ENCODE peak calls at places on chromosomes 2 and 18, in ten cellular contexts. R, N, D, M, X, A, H, T, O and S are unnamed samples.

GRCh38 chr2:202034249-202035088 is 814 bp downstream of the FZD7 start:
- DNase-seq in R (peak), N (no peak), D (peak), M (no peak), X (peak), A (peak), H (peak), T (peak), O (peak), S (peak)

GRCh38 chr2:168295051-168295450 is 47.7 kb upstream of the STK39 start:
- DNase-seq in R (no peak), N (no peak), D (no peak), M (no peak), X (no peak), A (no peak), H (no peak), T (no peak), O (no peak), S (no peak)

GRCh38 chr18:33355756-33356155 is 84.8 kb downstream of the CCDC178 start:
- DNase-seq in R (no peak), N (no peak), D (no peak), M (no peak), X (no peak), A (no peak), H (no peak), T (no peak), O (no peak), S (no peak)

GRCh38 chr2:48749820-48750739 is 5.4 kb downstream of the LHCGR start:
- DNase-seq in R (no peak), N (no peak), D (no peak), M (no peak), X (no peak), A (peak), H (no peak), T (no peak), O (no peak), S (no peak)

GRCh38 chr2:136212426-136213378 is 94.8 kb upstream of the CXCR4 start:
- DNase-seq in R (no peak), N (no peak), D (no peak), M (peak), X (no peak), A (no peak), H (no peak), T (no peak), O (peak), S (no peak)

GRCh38 chr2:58133395-58133794 is 86.8 kb downstream of the VRK2 start:
- DNase-seq in R (no peak), N (no peak), D (no peak), M (no peak), X (no peak), A (no peak), H (no peak), T (no peak), O (no peak), S (no peak)

GRCh38 chr2:173858297-173858731 is 106.9 kb downstream of the SP3 start:
- DNase-seq in R (no peak), N (no peak), D (no peak), M (no peak), X (no peak), A (no peak), H (no peak), T (no peak), O (no peak), S (no peak)

GRCh38 chr2:96271995-96272394 is 6.0 kb downstream of the CIAO1 start:
- DNase-seq in R (no peak), N (no peak), D (no peak), M (no peak), X (no peak), A (no peak), H (no peak), T (no peak), O (no peak), S (peak)

GRCh38 chr2:174013310-174013751 is 48.2 kb upstream of the SP3 start:
- DNase-seq in R (no peak), N (no peak), D (no peak), M (no peak), X (no peak), A (no peak), H (peak), T (no peak), O (no peak), S (no peak)

GRCh38 chr2:159168707-159169106 is 117.8 kb downstream of the WDSUB1 start:
- DNase-seq in R (no peak), N (no peak), D (no peak), M (no peak), X (peak), A (peak), H (no peak), T (no peak), O (no peak), S (no peak)

GRCh38 chr2:173079968-173080860 is 4.6 kb downstream of the MAP3K20 start:
- DNase-seq in R (no peak), N (no peak), D (no peak), M (no peak), X (peak), A (peak), H (no peak), T (no peak), O (no peak), S (no peak)

GRCh38 chr2:86498468-86499260 is 57.5 kb downstream of the KDM3A start:
- DNase-seq in R (no peak), N (no peak), D (no peak), M (no peak), X (no peak), A (peak), H (no peak), T (no peak), O (no peak), S (no peak)

GRCh38 chr18:45761512-45762114 is 37.6 kb downstream of the SLC14A1 start:
- DNase-seq in R (no peak), N (no peak), D (no peak), M (no peak), X (no peak), A (no peak), H (no peak), T (no peak), O (no peak), S (no peak)

GRCh38 chr2:47735046-47735445 is 47.9 kb upstream of the MSH6 start:
- DNase-seq in R (no peak), N (no peak), D (no peak), M (no peak), X (no peak), A (no peak), H (no peak), T (no peak), O (no peak), S (no peak)

GRCh38 chr2:39080152-39080551 is 40.7 kb downstream of the SOS1 start:
- DNase-seq in R (no peak), N (no peak), D (no peak), M (no peak), X (peak), A (no peak), H (no peak), T (no peak), O (no peak), S (no peak)

GRCh38 chr18:78739843-78740677 is 239.6 kb upstream of the SALL3 start:
- DNase-seq in R (no peak), N (no peak), D (no peak), M (no peak), X (no peak), A (no peak), H (no peak), T (no peak), O (no peak), S (no peak)

GRCh38 chr2:203870481-203870880 is 2.9 kb downstream of the CTLA4 start:
- DNase-seq in R (no peak), N (no peak), D (no peak), M (no peak), X (no peak), A (no peak), H (no peak), T (no peak), O (no peak), S (no peak)

GRCh38 chr2:69565431-69565839 is 78.1 kb downstream of the AAK1 start:
- DNase-seq in R (peak), N (no peak), D (peak), M (peak), X (peak), A (peak), H (peak), T (peak), O (peak), S (peak)

GRCh38 chr2:97348265-97348664 is 235.3 kb downstream of the ANKRD36 start:
- DNase-seq in R (no peak), N (no peak), D (no peak), M (no peak), X (no peak), A (no peak), H (no peak), T (no peak), O (no peak), S (no peak)

GRCh38 chr2:159615187-159615935 is 987 bp downstream of the BAZ2B start:
- DNase-seq in R (peak), N (no peak), D (peak), M (peak), X (peak), A (peak), H (peak), T (no peak), O (peak), S (peak)

GRCh38 chr18:77087391-77088141 is 45.0 kb downstream of the MBP start:
- DNase-seq in R (no peak), N (no peak), D (no peak), M (no peak), X (no peak), A (no peak), H (peak), T (no peak), O (no peak), S (no peak)

GRCh38 chr2:62337403-62337802 is 141.5 kb downstream of the B3GNT2 start:
- DNase-seq in R (no peak), N (no peak), D (no peak), M (no peak), X (no peak), A (no peak), H (no peak), T (no peak), O (no peak), S (no peak)

GRCh38 chr2:178271629-178272333 is 77.5 kb downstream of the OSBPL6 start:
- DNase-seq in R (no peak), N (no peak), D (no peak), M (no peak), X (no peak), A (peak), H (peak), T (no peak), O (no peak), S (no peak)

GRCh38 chr2:207465894-207466293 is 63.9 kb upstream of the CREB1 start:
- DNase-seq in R (no peak), N (no peak), D (no peak), M (no peak), X (no peak), A (no peak), H (no peak), T (no peak), O (no peak), S (no peak)

GRCh38 chr18:46939337-46939963 is 22.0 kb downstream of the KATNAL2 start:
- DNase-seq in R (no peak), N (peak), D (no peak), M (no peak), X (peak), A (peak), H (no peak), T (no peak), O (no peak), S (peak)

GRCh38 chr2:86053166-86053565 is 52.5 kb downstream of the POLR1A start:
- DNase-seq in R (no peak), N (no peak), D (no peak), M (no peak), X (no peak), A (no peak), H (no peak), T (no peak), O (no peak), S (no peak)

GRCh38 chr2:223102040-223102899 is 50.3 kb downstream of the KCNE4 start:
- DNase-seq in R (no peak), N (no peak), D (no peak), M (no peak), X (no peak), A (no peak), H (no peak), T (no peak), O (no peak), S (no peak)

GRCh38 chr18:23484783-23485182 is 18.5 kb upstream of the RMC1 start:
- DNase-seq in R (no peak), N (no peak), D (no peak), M (no peak), X (no peak), A (no peak), H (no peak), T (no peak), O (no peak), S (peak)

GRCh38 chr18:74499633-74500032 is 3.5 kb downstream of the CNDP2 start:
- DNase-seq in R (peak), N (no peak), D (peak), M (peak), X (peak), A (peak), H (peak), T (no peak), O (peak), S (no peak)

GRCh38 chr2:20452551-20452950 is 5.7 kb downstream of the RHOB start:
- DNase-seq in R (no peak), N (no peak), D (no peak), M (no peak), X (peak), A (peak), H (no peak), T (no peak), O (no peak), S (peak)

GRCh38 chr18:67239826-67240225 is 276.7 kb downstream of the DSEL start:
- DNase-seq in R (no peak), N (no peak), D (peak), M (no peak), X (no peak), A (no peak), H (no peak), T (no peak), O (no peak), S (no peak)